ENCODE peak calls at places on chromosomes 6 and 20, in six cellular contexts. X is hepatocyte, Z is stomach, F is cardiac fibroblast, Y is fibroblast of mammary gland, L is choroid plexus epithelial cell. B is an unnamed sample.

GRCh38 chr20:38201356-38201755 is 36.3 kb upstream of the TGM2 start:
- DNase-seq in X (no peak), Z (no peak), F (peak), Y (peak), L (peak), B (no peak)

GRCh38 chr6:83984411-83984810 is 49.2 kb upstream of the MRAP2 start:
- DNase-seq in X (no peak), Z (no peak), F (no peak), Y (no peak), L (no peak), B (no peak)

GRCh38 chr6:137927777-137928218 is 60.7 kb downstream of the TNFAIP3 start:
- DNase-seq in X (no peak), Z (no peak), F (peak), Y (no peak), L (peak), B (no peak)

GRCh38 chr20:21102252-21102609 is 3.9 kb downstream of the LINC00237 start:
- DNase-seq in X (no peak), Z (no peak), F (no peak), Y (no peak), L (no peak), B (no peak)

GRCh38 chr6:40788661-40789111 is 201.5 kb upstream of the LRFN2 start:
- DNase-seq in X (no peak), Z (no peak), F (peak), Y (peak), L (no peak), B (no peak)

GRCh38 chr20:15831201-15831600 is 742.0 kb downstream of the KIF16B start:
- DNase-seq in X (peak), Z (no peak), F (no peak), Y (no peak), L (no peak), B (no peak)

GRCh38 chr20:52457826-52458225 is 266.2 kb upstream of the ZFP64 start:
- DNase-seq in X (peak), Z (no peak), F (no peak), Y (peak), L (no peak), B (no peak)

GRCh38 chr6:39980839-39981580 is 46.7 kb upstream of the MOCS1 start:
- DNase-seq in X (peak), Z (no peak), F (peak), Y (peak), L (peak), B (peak)

GRCh38 chr20:10476319-10476724 is 41.2 kb downstream of the SLX4IP start:
- DNase-seq in X (no peak), Z (no peak), F (no peak), Y (peak), L (no peak), B (no peak)

GRCh38 chr6:7848229-7848628 is 62.4 kb downstream of the TXNDC5 start:
- DNase-seq in X (no peak), Z (no peak), F (no peak), Y (no peak), L (peak), B (no peak)

GRCh38 chr20:19973920-19974620 is 43.1 kb upstream of the NAA20 start:
- DNase-seq in X (peak), Z (peak), F (peak), Y (peak), L (peak), B (no peak)

GRCh38 chr6:12017876-12018401 is 5.8 kb downstream of the HIVEP1 start:
- DNase-seq in X (no peak), Z (no peak), F (no peak), Y (no peak), L (no peak), B (no peak)

GRCh38 chr6:132683543-132683942 is 24.6 kb upstream of the TAAR1 start:
- DNase-seq in X (no peak), Z (no peak), F (peak), Y (peak), L (peak), B (peak)

GRCh38 chr6:133951881-133952814 is 876 bp upstream of the TBPL1 start:
- DNase-seq in X (peak), Z (peak), F (peak), Y (peak), L (peak), B (peak)

GRCh38 chr6:85726206-85726605 is 83.5 kb upstream of the SYNCRIP start:
- DNase-seq in X (no peak), Z (no peak), F (no peak), Y (peak), L (peak), B (no peak)

GRCh38 chr20:21571841-21572690 is 58.2 kb upstream of the NKX2-2 start:
- DNase-seq in X (peak), Z (no peak), F (peak), Y (peak), L (peak), B (peak)

GRCh38 chr6:24543683-24544082 is 48.9 kb downstream of the ALDH5A1 start:
- DNase-seq in X (no peak), Z (no peak), F (no peak), Y (no peak), L (no peak), B (no peak)

GRCh38 chr20:20461526-20461925 is 93.6 kb downstream of the INSM1 start:
- DNase-seq in X (no peak), Z (no peak), F (no peak), Y (no peak), L (no peak), B (no peak)

GRCh38 chr6:72552938-72553337 is 68.9 kb upstream of the KCNQ5 start:
- DNase-seq in X (no peak), Z (no peak), F (peak), Y (peak), L (peak), B (no peak)

GRCh38 chr20:62523473-62524203 is 47.8 kb upstream of the GATA5 start:
- DNase-seq in X (peak), Z (no peak), F (no peak), Y (no peak), L (no peak), B (peak)

GRCh38 chr20:63086421-63087235 is 79.9 kb upstream of the BHLHE23 start:
- DNase-seq in X (no peak), Z (no peak), F (no peak), Y (no peak), L (no peak), B (no peak)

GRCh38 chr6:113858067-113858604 is 991 bp downstream of the MARCKS start:
- DNase-seq in X (peak), Z (peak), F (peak), Y (peak), L (peak), B (no peak)

GRCh38 chr6:128307671-128308070 is 212.7 kb downstream of the PTPRK start:
- DNase-seq in X (no peak), Z (no peak), F (no peak), Y (peak), L (no peak), B (no peak)

GRCh38 chr20:1467355-1468116 is 887 bp upstream of the NSFL1C start:
- DNase-seq in X (peak), Z (peak), F (no peak), Y (no peak), L (no peak), B (peak)

GRCh38 chr20:24097051-24097450 is 108.5 kb upstream of the GGTLC1 start:
- DNase-seq in X (no peak), Z (no peak), F (peak), Y (no peak), L (no peak), B (no peak)

GRCh38 chr6:11912420-11912819 is 99.7 kb upstream of the HIVEP1 start:
- DNase-seq in X (no peak), Z (no peak), F (no peak), Y (peak), L (no peak), B (no peak)

GRCh38 chr6:127191716-127192115 is 73.2 kb downstream of the RSPO3 start:
- DNase-seq in X (no peak), Z (no peak), F (no peak), Y (peak), L (peak), B (no peak)

GRCh38 chr6:125631165-125631564 is 118.3 kb upstream of the HEY2 start:
- DNase-seq in X (no peak), Z (no peak), F (no peak), Y (no peak), L (no peak), B (no peak)

GRCh38 chr20:57280221-57280620 is 13.8 kb upstream of the BMP7 start:
- DNase-seq in X (no peak), Z (no peak), F (no peak), Y (no peak), L (no peak), B (no peak)

GRCh38 chr20:4544765-4545164 is 176.9 kb upstream of the PRND start:
- DNase-seq in X (no peak), Z (no peak), F (no peak), Y (peak), L (peak), B (no peak)

GRCh38 chr20:51541189-51542032 is 1.1 kb downstream of the NFATC2 start:
- DNase-seq in X (peak), Z (peak), F (peak), Y (peak), L (peak), B (peak)

GRCh38 chr6:45737331-45738056 is 278.2 kb downstream of the CLIC5 start:
- DNase-seq in X (no peak), Z (no peak), F (no peak), Y (no peak), L (no peak), B (no peak)

GRCh38 chr20:46995561-46996142 is 101.0 kb downstream of the EYA2 start:
- DNase-seq in X (no peak), Z (no peak), F (no peak), Y (no peak), L (no peak), B (no peak)

GRCh38 chr6:170404036-170404435 is 97.5 kb downstream of the FAM120B start:
- DNase-seq in X (no peak), Z (no peak), F (peak), Y (peak), L (no peak), B (no peak)

GRCh38 chr6:162153991-162154390 is 573.6 kb downstream of the PRKN start:
- DNase-seq in X (no peak), Z (no peak), F (no peak), Y (no peak), L (no peak), B (no peak)

GRCh38 chr20:31870703-31871601 is 518 bp downstream of the TTLL9 start:
- DNase-seq in X (peak), Z (peak), F (no peak), Y (no peak), L (no peak), B (no peak)
- H3K4me3 ChIP-seq in X (peak), Z (peak), F (peak), Y (no peak), L (peak), B (peak)

GRCh38 chr6:18121580-18122127 is 823 bp downstream of the NHLRC1 start:
- DNase-seq in X (no peak), Z (no peak), F (no peak), Y (no peak), L (no peak), B (peak)
- H3K4me3 ChIP-seq in X (no peak), Z (peak), F (peak), Y (no peak), L (peak), B (no peak)

DNA sequence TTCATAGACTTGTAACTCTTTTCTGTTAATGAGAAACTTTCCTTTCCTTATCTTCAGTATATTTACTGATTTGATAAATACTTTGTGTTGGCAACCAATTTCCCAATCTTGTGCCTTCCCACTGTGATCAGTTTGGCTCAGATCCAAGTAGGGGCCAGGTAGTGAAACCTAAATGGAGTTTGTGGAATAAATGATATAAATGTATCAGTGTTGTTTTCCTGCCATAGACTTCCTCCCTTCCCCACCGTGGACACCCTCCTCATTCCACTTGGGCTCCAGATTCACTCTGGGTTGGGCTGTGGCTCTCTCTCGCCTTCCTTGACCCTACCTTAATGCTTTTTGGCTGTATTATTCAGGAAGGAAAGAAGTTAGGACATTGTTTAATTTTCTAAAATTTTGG is 1.3 kb downstream of the ZKSCAN3 start:
- DNase-seq in X (peak), Z (peak), F (no peak), Y (no peak), L (no peak), B (peak)
- H3K4me3 ChIP-seq in X (no peak), Z (peak), F (no peak), Y (no peak), L (no peak), B (peak)

GRCh38 chr6:44265843-44266233 is 487 bp upstream of the NFKBIE start:
- DNase-seq in X (no peak), Z (no peak), F (no peak), Y (no peak), L (no peak), B (no peak)
- H3K4me3 ChIP-seq in X (no peak), Z (peak), F (no peak), Y (no peak), L (no peak), B (peak)

DNA sequence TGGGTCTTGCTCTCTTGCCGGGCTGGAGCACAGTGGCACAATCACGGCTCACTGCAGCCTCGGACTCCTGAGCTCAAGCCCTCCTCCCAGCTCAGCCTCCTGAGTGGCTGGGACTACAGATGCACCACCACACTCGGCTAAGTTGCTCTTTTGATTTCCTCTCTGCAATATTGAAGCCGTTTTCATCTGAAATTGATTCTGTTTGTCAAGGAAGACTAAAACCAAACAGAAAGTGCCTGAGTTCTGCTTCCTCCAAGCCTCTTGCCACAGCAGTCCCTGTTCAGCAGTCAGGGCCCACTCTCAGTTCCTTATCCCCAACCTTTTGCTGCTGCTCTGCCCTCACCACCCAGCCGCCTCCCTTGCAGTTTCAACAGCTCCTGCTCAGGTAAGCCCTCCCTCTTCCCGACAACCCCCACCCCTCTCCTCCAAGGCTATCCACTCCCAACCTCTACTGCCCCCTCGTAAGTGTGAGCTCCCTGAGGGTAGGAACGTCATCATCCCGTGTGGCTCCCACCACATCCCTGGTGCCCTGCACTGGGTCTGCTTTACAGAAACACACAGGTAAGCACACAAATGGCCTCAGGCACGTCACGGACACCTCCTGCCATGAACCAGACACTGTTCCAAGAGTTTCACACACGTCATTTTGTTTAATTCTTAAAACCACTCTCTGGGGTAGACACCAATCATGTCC is 70.7 kb upstream of the TAB2 start:
- DNase-seq in X (no peak), Z (no peak), F (no peak), Y (no peak), L (no peak), B (no peak)
- H3K4me3 ChIP-seq in X (no peak), Z (no peak), F (no peak), Y (no peak), L (no peak), B (no peak)

DNA sequence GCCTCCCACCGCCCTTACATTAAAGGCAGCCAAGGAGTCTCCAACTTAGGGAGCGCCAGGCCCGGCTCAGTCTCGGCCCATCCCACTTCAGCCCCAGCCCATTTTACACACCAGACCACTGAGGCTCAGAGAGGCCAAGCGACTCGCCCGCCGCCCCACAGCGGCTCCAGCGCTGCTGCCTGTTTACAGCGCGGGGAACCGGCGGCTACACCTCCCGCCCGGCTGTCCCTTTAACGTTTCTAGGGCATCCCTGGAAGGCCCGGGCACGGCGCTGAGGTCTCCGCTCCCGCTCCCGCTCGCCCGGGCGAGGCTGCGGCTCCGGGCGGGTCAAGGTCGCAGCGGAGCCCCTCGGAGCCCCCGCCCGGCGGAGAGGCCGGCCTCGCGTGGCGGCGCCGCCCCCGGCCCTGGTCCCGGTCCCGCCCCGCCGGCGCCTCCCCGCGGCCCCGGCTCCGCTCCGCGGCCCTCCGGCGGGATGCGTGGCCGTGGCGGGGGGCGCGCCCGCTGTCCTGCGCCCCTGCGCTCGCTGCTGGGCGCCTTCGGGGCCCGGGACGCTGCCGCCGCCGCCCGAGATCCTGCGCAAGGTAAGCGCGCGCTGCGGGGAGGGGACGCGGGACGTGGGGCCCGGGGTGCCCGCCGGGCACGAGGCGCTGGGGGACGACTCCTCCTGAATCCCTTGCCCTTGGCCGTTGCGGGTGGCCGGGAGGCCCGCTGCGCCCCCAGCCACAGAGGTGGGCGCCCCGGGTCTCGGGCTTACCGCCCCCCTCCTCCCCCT is 27.1 kb upstream of the PHACTR3 start:
- DNase-seq in X (no peak), Z (no peak), F (no peak), Y (no peak), L (no peak), B (no peak)
- H3K4me3 ChIP-seq in X (no peak), Z (peak), F (no peak), Y (no peak), L (no peak), B (no peak)

DNA sequence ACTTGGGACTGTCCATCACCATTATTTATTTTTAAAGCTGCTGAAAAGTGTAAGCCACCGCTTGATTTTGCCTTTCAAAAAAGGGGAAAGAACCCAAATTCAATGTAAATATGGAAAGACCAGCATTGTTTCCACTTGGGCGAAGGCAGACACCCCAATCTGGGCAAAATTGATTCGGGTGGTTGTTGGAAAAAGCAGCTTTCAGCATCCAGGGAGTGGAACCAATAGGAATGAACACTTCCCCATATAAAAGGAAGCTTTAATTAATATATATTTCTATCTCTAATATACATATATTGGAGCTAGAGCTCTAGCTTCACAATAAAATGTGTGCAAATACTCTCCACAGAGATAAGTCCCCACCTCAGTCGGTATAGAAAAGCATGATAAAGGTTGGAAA is at the start of gene TFAP2D:
- DNase-seq in X (no peak), Z (no peak), F (no peak), Y (no peak), L (no peak), B (no peak)
- H3K4me3 ChIP-seq in X (no peak), Z (no peak), F (no peak), Y (no peak), L (no peak), B (no peak)

GRCh38 chr6:36677059-36677749 is 1.3 kb upstream of the CDKN1A start:
- DNase-seq in X (no peak), Z (no peak), F (no peak), Y (no peak), L (peak), B (peak)
- H3K4me3 ChIP-seq in X (no peak), Z (no peak), F (no peak), Y (peak), L (no peak), B (peak)